ENCODE peak calls at places on chromosomes 5 and 9, in ten cellular contexts. F is lung, G is astrocyte of the spinal cord, E is upper lobe of right lung, O is coronary artery, Q is fibroblast of mammary gland, B is psoas muscle, R is neural progenitor cell, L is lower lobe of right lung, U is adrenal gland. K is an unnamed sample.

GRCh38 chr9:12961276-12961809 is 186.5 kb downstream of the LURAP1L start:
- DNase-seq in Q (peak; percentile 32), U (no peak), B (no peak), O (no peak), L (no peak), E (no peak), R (no peak), F (no peak), G (no peak), K (peak; percentile 34)

GRCh38 chr5:149836451-149837139 is 106.5 kb downstream of the PPARGC1B start:
- DNase-seq in L (no peak), B (no peak), R (no peak), Q (no peak), E (no peak), G (no peak), U (no peak), O (no peak), F (no peak), K (no peak)

GRCh38 chr5:124718376-124718775 is 28.1 kb downstream of the ZNF608 start:
- DNase-seq in R (no peak), F (no peak), B (no peak), G (no peak), U (peak; percentile 74), O (no peak), E (no peak), Q (no peak), L (no peak), K (no peak)

GRCh38 chr5:115507682-115508081 is 36.9 kb downstream of the FEM1C start:
- DNase-seq in E (no peak), O (no peak), B (no peak), U (no peak), G (peak; percentile 44), F (no peak), Q (peak; percentile 57), L (no peak), R (no peak), K (peak; percentile 62)

GRCh38 chr9:73116030-73116429 is 35.6 kb upstream of the ANXA1 start:
- DNase-seq in R (no peak), U (no peak), Q (peak; percentile 80), F (no peak), L (no peak), E (no peak), B (no peak), G (peak; percentile 81), O (no peak), K (peak; percentile 47)

GRCh38 chr5:119529811-119530210 is 77.5 kb downstream of the HSD17B4 start:
- DNase-seq in O (no peak), L (no peak), B (no peak), F (no peak), U (no peak), G (no peak), R (no peak), Q (no peak), E (no peak), K (no peak)

GRCh38 chr9:89686134-89686533 is 81.3 kb downstream of the GADD45G start:
- DNase-seq in E (no peak), R (no peak), O (no peak), Q (no peak), F (no peak), G (no peak), L (no peak), U (peak; percentile 79), B (no peak), K (no peak)

GRCh38 chr5:82244854-82245635 is 33.1 kb downstream of the RPS23 start:
- DNase-seq in O (no peak), U (no peak), F (no peak), E (no peak), R (no peak), Q (no peak), G (no peak), B (no peak), L (no peak), K (no peak)

GRCh38 chr9:133730994-133731715 is 7.0 kb downstream of the SARDH start:
- DNase-seq in Q (no peak), R (peak; percentile 1), U (no peak), F (peak; percentile 27), O (peak; percentile 71), G (no peak), L (no peak), B (no peak), E (peak; percentile 60), K (no peak)

GRCh38 chr9:116499986-116500871 is 186.9 kb upstream of the TRIM32 start:
- DNase-seq in U (no peak), G (peak; percentile 85), F (no peak), Q (peak; percentile 92), E (no peak), L (no peak), O (no peak), R (peak; percentile 80), B (no peak), K (peak; percentile 70)

GRCh38 chr5:143682788-143683419 is 129.1 kb upstream of the HMHB1 start:
- DNase-seq in E (no peak), G (no peak), O (no peak), F (no peak), R (no peak), L (no peak), U (no peak), B (no peak), Q (peak; percentile 77), K (peak; percentile 70)

DNA sequence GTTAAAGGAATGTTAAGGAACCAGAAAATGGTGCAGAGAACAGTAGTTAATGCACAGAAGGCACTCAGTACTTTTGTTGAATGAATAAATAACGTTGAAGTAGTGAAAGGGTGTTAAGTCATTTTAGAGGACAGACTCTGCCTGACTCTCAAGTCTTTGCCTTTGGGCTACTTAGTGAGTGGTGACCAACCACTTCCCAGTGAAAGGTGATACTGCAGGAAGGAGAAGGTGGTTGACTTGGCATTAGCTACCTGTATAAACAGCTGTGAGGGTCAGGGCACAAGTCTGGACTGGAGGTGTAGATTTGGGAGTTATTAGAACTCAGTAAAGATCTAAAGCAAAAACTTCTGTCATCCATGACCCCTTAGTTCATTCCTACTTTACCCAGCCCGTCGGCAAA is 4.9 kb upstream of the SHB start:
- DNase-seq in F (no peak), R (no peak), G (no peak), U (no peak), B (no peak), E (no peak), Q (no peak), L (no peak), O (peak; percentile 29), K (no peak)
- H3K4me3 ChIP-seq in F (no peak overlapping the region), R (no peak overlapping the region), G (no peak overlapping the region), U (no peak overlapping the region), B (no peak overlapping the region), E (no peak overlapping the region), Q (no peak overlapping the region), L (no peak overlapping the region), O (no peak overlapping the region), K (no peak overlapping the region)

DNA sequence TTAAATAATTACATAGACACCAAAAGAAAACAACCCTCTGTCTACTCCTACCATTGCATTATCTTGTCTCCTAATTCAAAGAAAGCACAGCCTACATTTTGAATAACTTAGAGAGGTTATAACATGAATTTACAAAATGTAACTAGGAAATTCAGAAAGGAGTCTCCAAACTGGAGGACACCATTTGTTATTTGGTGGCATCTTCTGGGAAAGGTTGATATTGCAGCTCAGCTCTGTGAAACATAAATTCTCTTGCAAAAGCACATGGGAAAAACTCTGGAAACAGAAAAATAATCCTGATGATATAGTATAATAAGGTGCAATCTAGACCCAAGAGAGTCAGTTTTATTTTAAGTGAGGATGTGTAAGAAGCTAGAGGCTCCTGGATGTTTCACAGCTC is 215.3 kb downstream of the MLLT3 start:
- DNase-seq in Q (peak; percentile 5), F (no peak), U (no peak), R (no peak), B (no peak), O (no peak), L (no peak), E (no peak), G (no peak), K (no peak)
- TF ChIP-seq CTCF in Q (peak; percentile 18), F (no peak), U (no peak), R (no peak), B (no peak), O (no peak), L (no peak), E (no peak), G (peak; percentile 11), K (no peak)

GRCh38 chr9:117779760-117780159 is 75.6 kb downstream of the TLR4 start:
- DNase-seq in U (no peak), R (peak; percentile 12), O (no peak), L (no peak), Q (no peak), E (no peak), F (no peak), G (no peak), B (no peak), K (no peak)

GRCh38 chr9:117782931-117783788 is 79.0 kb downstream of the TLR4 start:
- DNase-seq in Q (peak; percentile 68), R (peak; percentile 81), F (peak; percentile 58), U (peak; percentile 72), O (no peak), E (peak; percentile 70), B (peak; percentile 79), L (peak; percentile 63), G (peak; percentile 84), K (peak; percentile 80)

GRCh38 chr9:117784996-117785395 is 80.8 kb downstream of the TLR4 start:
- DNase-seq in U (no peak), G (no peak), R (no peak), B (no peak), E (no peak), L (no peak), Q (no peak), F (no peak), O (no peak), K (no peak)

DNA sequence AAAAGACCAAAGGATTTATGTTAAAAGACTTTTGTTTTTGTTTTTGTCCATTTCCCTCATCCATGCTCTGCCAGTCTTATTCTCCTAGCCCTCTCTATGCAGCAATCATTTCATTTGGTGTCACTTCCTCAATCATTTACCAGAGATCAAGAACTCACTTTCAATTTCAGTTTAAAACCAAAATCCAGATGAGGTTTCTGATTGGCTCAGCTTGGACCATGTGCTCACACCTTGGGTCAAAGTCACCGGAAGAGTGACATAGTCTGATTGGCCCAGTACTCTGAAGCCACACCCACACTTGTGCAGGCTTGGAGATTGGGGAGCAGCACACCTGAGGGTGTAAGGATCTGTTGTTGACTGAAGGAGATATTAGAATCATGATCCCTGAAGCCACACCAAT is 79.6 kb downstream of the TLR4 start:
- DNase-seq in U (no peak), O (no peak), F (no peak), E (no peak), L (peak; percentile 40), G (no peak), R (no peak), Q (no peak), B (no peak), K (no peak)
- H3K4me3 ChIP-seq in U (no peak overlapping the region), O (peak overlapping the region; percentile 68), F (no peak overlapping the region), E (peak overlapping the region; percentile 42), L (peak overlapping the region; percentile 47), G (no peak overlapping the region), R (no peak overlapping the region), Q (no peak overlapping the region), B (no peak overlapping the region), K (no peak overlapping the region)

DNA sequence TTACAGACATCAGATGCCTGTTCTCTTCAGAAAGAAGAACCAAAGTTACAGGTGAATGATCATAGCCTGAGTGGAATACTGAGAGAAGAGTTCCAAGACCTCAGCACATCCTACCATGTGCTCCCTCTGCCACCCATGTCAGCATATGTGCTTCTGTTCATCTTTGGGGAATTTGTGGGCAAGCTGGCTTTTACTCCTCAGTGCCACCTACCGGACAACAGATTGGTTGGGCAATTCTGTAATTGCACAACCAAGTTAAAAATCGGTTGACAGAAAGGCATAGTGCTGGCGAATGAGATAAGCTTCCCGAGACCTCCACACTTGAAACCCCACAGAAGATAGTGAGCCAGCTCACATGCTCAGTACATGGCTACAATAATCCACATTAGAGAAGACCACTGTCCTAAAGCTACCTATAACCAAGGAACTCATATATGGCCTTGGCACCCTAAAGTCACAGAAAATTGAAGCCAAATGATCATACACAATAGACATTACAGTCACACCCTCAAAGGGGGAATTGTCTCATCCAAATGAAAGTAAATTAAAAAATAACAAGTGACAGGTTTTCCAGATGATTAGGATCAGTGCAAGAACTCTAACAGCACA is 1238.0 kb upstream of the NUDT12 start:
- DNase-seq in G (no peak), R (peak; percentile 21), E (no peak), U (no peak), L (no peak), O (no peak), F (no peak), B (no peak), Q (peak; percentile 0), K (no peak)
- TF ChIP-seq CTCF in G (peak; percentile 17), R (peak; percentile 62), E (no peak), U (peak; percentile 33), L (no peak), O (no peak), F (no peak), B (no peak), Q (peak; percentile 10), K (no peak)